ENCODE peak calls at places on chromosome 21, in nine cellular contexts. H is effector CD4-positive, alpha-beta T cell; S is EH; J is aorta; U is nephron progenitor cell; K is M059J; O is T-helper 9 cell; L is MG63; V is DMS153. A is an unnamed sample.

GRCh38 chr21:29436143-29436542 is 137.4 kb downstream of the BACH1 start:
- DNase-seq in H (peak), S (no peak), J (no peak), U (no peak), K (no peak), O (no peak), L (peak), V (no peak), A (no peak)

GRCh38 chr21:43020177-43020576 is 45.8 kb downstream of the PKNOX1 start:
- DNase-seq in H (no peak), S (no peak), J (no peak), U (no peak), K (no peak), O (no peak), L (no peak), V (no peak), A (no peak)

GRCh38 chr21:36608251-36608650 is 90.7 kb upstream of the SIM2 start:
- DNase-seq in H (no peak), S (no peak), J (no peak), U (no peak), K (no peak), O (no peak), L (no peak), V (no peak), A (no peak)

GRCh38 chr21:15241997-15242767 is 177.4 kb upstream of the NRIP1 start:
- DNase-seq in H (no peak), S (no peak), J (no peak), U (no peak), K (no peak), O (no peak), L (no peak), V (no peak), A (no peak)

GRCh38 chr21:38850277-38850951 is 44.7 kb downstream of the ETS2 start:
- DNase-seq in H (no peak), S (no peak), J (no peak), U (no peak), K (no peak), O (no peak), L (no peak), V (no peak), A (no peak)

GRCh38 chr21:15210235-15210678 is 145.5 kb upstream of the NRIP1 start:
- DNase-seq in H (no peak), S (peak), J (peak), U (no peak), K (peak), O (no peak), L (peak), V (no peak), A (no peak)

GRCh38 chr21:45531393-45532215 is 10.6 kb downstream of the SLC19A1 start:
- DNase-seq in H (no peak), S (no peak), J (peak), U (peak), K (no peak), O (no peak), L (no peak), V (no peak), A (no peak)

GRCh38 chr21:16536661-16537359 is 807.0 kb downstream of the USP25 start:
- DNase-seq in H (no peak), S (no peak), J (no peak), U (no peak), K (peak), O (no peak), L (peak), V (no peak), A (no peak)

GRCh38 chr21:41482321-41482720 is 25.6 kb downstream of the TMPRSS2 start:
- DNase-seq in H (no peak), S (no peak), J (no peak), U (no peak), K (peak), O (no peak), L (no peak), V (no peak), A (no peak)

GRCh38 chr21:26070822-26071425 is 99.6 kb downstream of the APP start:
- DNase-seq in H (no peak), S (peak), J (no peak), U (peak), K (peak), O (no peak), L (peak), V (no peak), A (peak)

GRCh38 chr21:42360317-42360716 is 6.0 kb downstream of the TFF1 start:
- DNase-seq in H (no peak), S (no peak), J (no peak), U (no peak), K (no peak), O (no peak), L (no peak), V (no peak), A (no peak)

GRCh38 chr21:38203229-38203628 is 53.6 kb upstream of the KCNJ15 start:
- DNase-seq in H (no peak), S (no peak), J (no peak), U (no peak), K (peak), O (no peak), L (no peak), V (no peak), A (no peak)

GRCh38 chr21:33308586-33309490 is 15.9 kb upstream of the IFNAR1 start:
- DNase-seq in H (no peak), S (peak), J (no peak), U (no peak), K (peak), O (no peak), L (no peak), V (peak), A (no peak)

GRCh38 chr21:26810266-26810665 is 34.9 kb downstream of the ADAMTS1 start:
- DNase-seq in H (no peak), S (no peak), J (no peak), U (no peak), K (no peak), O (no peak), L (no peak), V (no peak), A (no peak)

A was measured in T-helper 1 cell.